ENCODE peak calls at places on chromosomes 11 and 22, in ten cellular contexts. One of them, this sample, is unnamed.

GRCh38 chr11:22244986-22245592 is 52.2 kb downstream of the ANO5 start:
- DNase-seq in nephron progenitor cell: peak; percentile 51
- DNase-seq in right atrium auricular region: peak; percentile 62
- DNase-seq in B cell: peak; percentile 14
- DNase-seq in psoas muscle: peak; percentile 10
- DNase-seq in PC-3: peak; percentile 50
- DNase-seq in fibroblast of the aortic adventitia: peak; percentile 47
- DNase-seq in transverse colon: peak; percentile 10
- DNase-seq in GM23338: peak; percentile 85
- DNase-seq in natural killer cell: no peak
- DNase-seq in this sample: peak; percentile 5

GRCh38 chr22:31081963-31082605 is 966 bp downstream of the SMTN start:
- DNase-seq in nephron progenitor cell: no peak
- DNase-seq in right atrium auricular region: no peak
- DNase-seq in B cell: no peak
- DNase-seq in psoas muscle: peak; percentile 12
- DNase-seq in PC-3: peak; percentile 69
- DNase-seq in fibroblast of the aortic adventitia: peak; percentile 51
- DNase-seq in transverse colon: peak; percentile 13
- DNase-seq in GM23338: no peak
- DNase-seq in natural killer cell: no peak
- DNase-seq in this sample: no peak

GRCh38 chr11:69102732-69103615 is 52.8 kb upstream of the SMIM38 start:
- DNase-seq in nephron progenitor cell: no peak
- DNase-seq in right atrium auricular region: no peak
- DNase-seq in B cell: no peak
- DNase-seq in psoas muscle: no peak
- DNase-seq in PC-3: peak; percentile 34
- DNase-seq in fibroblast of the aortic adventitia: no peak
- DNase-seq in transverse colon: no peak
- DNase-seq in GM23338: peak; percentile 28
- DNase-seq in natural killer cell: no peak
- DNase-seq in this sample: peak; percentile 38

GRCh38 chr11:6737872-6738466 is 33.8 kb downstream of the OR2AG2 start:
- DNase-seq in nephron progenitor cell: peak; percentile 27
- DNase-seq in right atrium auricular region: no peak
- DNase-seq in B cell: peak; percentile 76
- DNase-seq in psoas muscle: no peak
- DNase-seq in PC-3: peak; percentile 74
- DNase-seq in fibroblast of the aortic adventitia: peak; percentile 52
- DNase-seq in transverse colon: peak; percentile 40
- DNase-seq in GM23338: peak; percentile 80
- DNase-seq in natural killer cell: peak; percentile 39
- DNase-seq in this sample: peak; percentile 50

GRCh38 chr11:120205596-120206161 is 5.2 kb upstream of the OAF start:
- DNase-seq in nephron progenitor cell: no peak
- DNase-seq in right atrium auricular region: no peak
- DNase-seq in B cell: no peak
- DNase-seq in psoas muscle: no peak
- DNase-seq in PC-3: peak; percentile 64
- DNase-seq in fibroblast of the aortic adventitia: peak; percentile 63
- DNase-seq in transverse colon: no peak
- DNase-seq in GM23338: no peak
- DNase-seq in natural killer cell: no peak
- DNase-seq in this sample: no peak

GRCh38 chr11:102142333-102142732 is 32.1 kb downstream of the YAP1 start:
- DNase-seq in nephron progenitor cell: no peak
- DNase-seq in right atrium auricular region: no peak
- DNase-seq in B cell: no peak
- DNase-seq in psoas muscle: no peak
- DNase-seq in PC-3: no peak
- DNase-seq in fibroblast of the aortic adventitia: peak; percentile 56
- DNase-seq in transverse colon: no peak
- DNase-seq in GM23338: no peak
- DNase-seq in natural killer cell: no peak
- DNase-seq in this sample: no peak

GRCh38 chr11:11441091-11441490 is 88.0 kb upstream of the CSNK2A3 start:
- DNase-seq in nephron progenitor cell: no peak
- DNase-seq in right atrium auricular region: no peak
- DNase-seq in B cell: no peak
- DNase-seq in psoas muscle: no peak
- DNase-seq in PC-3: no peak
- DNase-seq in fibroblast of the aortic adventitia: no peak
- DNase-seq in transverse colon: no peak
- DNase-seq in GM23338: no peak
- DNase-seq in natural killer cell: no peak
- DNase-seq in this sample: no peak

GRCh38 chr22:16959345-16959930 is 48.6 kb downstream of the GAB4 start:
- DNase-seq in nephron progenitor cell: no peak
- DNase-seq in right atrium auricular region: no peak
- DNase-seq in B cell: no peak
- DNase-seq in psoas muscle: no peak
- DNase-seq in PC-3: no peak
- DNase-seq in fibroblast of the aortic adventitia: no peak
- DNase-seq in transverse colon: no peak
- DNase-seq in GM23338: no peak
- DNase-seq in natural killer cell: no peak
- DNase-seq in this sample: no peak

GRCh38 chr22:20429254-20430100 is 8.1 kb downstream of the SCARF2 start:
- DNase-seq in nephron progenitor cell: peak; percentile 89
- DNase-seq in right atrium auricular region: peak; percentile 56
- DNase-seq in B cell: peak; percentile 90
- DNase-seq in psoas muscle: no peak
- DNase-seq in PC-3: no peak
- DNase-seq in fibroblast of the aortic adventitia: no peak
- DNase-seq in transverse colon: peak; percentile 84
- DNase-seq in GM23338: peak; percentile 91
- DNase-seq in natural killer cell: peak; percentile 70
- DNase-seq in this sample: peak; percentile 58

GRCh38 chr11:65579291-65579690 is 3.4 kb downstream of the EHBP1L1 start:
- DNase-seq in nephron progenitor cell: no peak
- DNase-seq in right atrium auricular region: no peak
- DNase-seq in B cell: no peak
- DNase-seq in psoas muscle: no peak
- DNase-seq in PC-3: no peak
- DNase-seq in fibroblast of the aortic adventitia: no peak
- DNase-seq in transverse colon: peak; percentile 6
- DNase-seq in GM23338: no peak
- DNase-seq in natural killer cell: no peak
- DNase-seq in this sample: no peak

DNA sequence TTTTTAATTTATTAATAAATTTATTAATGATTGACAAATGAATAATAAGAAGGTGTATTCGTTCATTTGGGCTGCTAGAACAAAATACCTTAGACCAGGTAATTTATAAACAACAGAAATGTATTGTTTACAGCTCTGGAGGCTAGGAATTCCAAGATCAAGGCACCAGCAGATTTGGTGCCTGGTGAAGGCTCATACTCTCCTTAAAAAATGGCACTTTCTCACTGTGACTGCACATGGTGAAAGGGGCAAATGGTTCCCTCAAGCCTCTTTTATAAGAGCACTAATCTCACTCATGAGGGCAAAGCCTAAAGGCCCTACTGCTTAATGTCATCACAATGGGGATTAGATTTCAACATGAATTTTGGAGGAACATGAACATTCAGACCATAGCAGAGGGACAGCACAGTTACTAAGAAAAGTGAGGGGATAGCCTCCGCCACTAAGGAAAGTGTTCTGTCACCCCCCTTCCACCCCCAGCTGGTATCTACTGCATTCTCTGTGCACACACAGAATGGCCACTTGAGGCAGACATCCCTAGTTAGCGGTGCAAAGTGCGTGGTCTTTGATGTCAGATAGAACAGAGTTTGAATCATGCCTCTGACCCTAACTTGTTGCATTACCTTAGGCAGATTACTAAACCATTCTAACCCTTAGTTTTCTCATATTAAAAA is 47.2 kb upstream of the CEP295 start:
- DNase-seq in nephron progenitor cell: no peak
- DNase-seq in right atrium auricular region: no peak
- DNase-seq in B cell: no peak
- DNase-seq in psoas muscle: no peak
- DNase-seq in PC-3: no peak
- DNase-seq in fibroblast of the aortic adventitia: no peak
- DNase-seq in transverse colon: no peak
- DNase-seq in GM23338: peak; percentile 47
- DNase-seq in natural killer cell: no peak
- DNase-seq in this sample: no peak
- TF ChIP-seq CTCF in nephron progenitor cell: no peak
- TF ChIP-seq CTCF in right atrium auricular region: no peak
- TF ChIP-seq CTCF in B cell: no peak
- TF ChIP-seq CTCF in psoas muscle: no peak
- TF ChIP-seq CTCF in PC-3: peak; percentile 49
- TF ChIP-seq CTCF in fibroblast of the aortic adventitia: peak; percentile 1
- TF ChIP-seq CTCF in transverse colon: no peak
- TF ChIP-seq CTCF in GM23338: peak; percentile 52
- TF ChIP-seq CTCF in natural killer cell: no peak
- TF ChIP-seq CTCF in this sample: no peak

DNA sequence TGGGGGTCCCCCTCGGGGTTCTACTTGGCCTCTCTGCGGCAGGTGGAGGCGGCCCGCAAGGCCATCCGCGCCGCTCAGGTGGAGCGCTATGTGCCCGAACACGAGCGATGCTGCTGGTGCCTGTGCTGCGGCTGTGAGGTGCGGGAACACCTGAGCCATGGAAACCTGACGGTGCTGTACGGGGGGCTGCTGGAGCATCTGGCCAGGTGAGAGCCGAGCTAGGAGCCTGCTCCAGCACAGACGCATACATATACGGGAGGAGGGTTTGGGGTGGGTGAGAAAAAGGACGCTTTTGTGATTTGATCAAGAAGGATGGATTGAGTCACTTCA is 415 bp downstream of the CENATAC start:
- DNase-seq in nephron progenitor cell: no peak
- DNase-seq in right atrium auricular region: no peak
- DNase-seq in B cell: no peak
- DNase-seq in psoas muscle: no peak
- DNase-seq in PC-3: peak; percentile 11
- DNase-seq in fibroblast of the aortic adventitia: no peak
- DNase-seq in transverse colon: peak; percentile 26
- DNase-seq in GM23338: peak; percentile 49
- DNase-seq in natural killer cell: no peak
- DNase-seq in this sample: peak; percentile 10
- TF ChIP-seq CTCF in nephron progenitor cell: no peak
- TF ChIP-seq CTCF in right atrium auricular region: no peak
- TF ChIP-seq CTCF in B cell: no peak
- TF ChIP-seq CTCF in psoas muscle: no peak
- TF ChIP-seq CTCF in PC-3: no peak
- TF ChIP-seq CTCF in fibroblast of the aortic adventitia: no peak
- TF ChIP-seq CTCF in transverse colon: no peak
- TF ChIP-seq CTCF in GM23338: no peak
- TF ChIP-seq CTCF in natural killer cell: no peak
- TF ChIP-seq CTCF in this sample: no peak

DNA sequence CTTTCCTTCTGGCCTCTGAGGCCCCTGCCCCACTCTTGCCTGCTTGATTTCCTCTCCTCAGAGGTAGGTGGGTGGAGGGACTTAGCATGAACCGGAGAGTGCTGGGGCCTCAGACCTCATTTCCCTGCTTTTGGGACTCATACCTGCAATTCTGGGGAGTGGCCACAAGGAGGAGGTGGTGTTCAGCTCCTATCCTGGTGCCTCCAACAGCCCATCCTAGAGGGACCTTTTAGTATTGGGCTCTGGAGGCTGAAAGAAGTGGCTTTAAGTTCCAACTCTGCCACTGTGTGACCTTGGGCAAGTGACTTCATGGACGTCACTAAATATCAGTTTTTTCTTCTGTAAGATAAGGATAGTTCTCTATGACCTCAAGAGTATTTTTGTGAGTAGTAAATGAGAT is 98.6 kb downstream of the KIAA1671 start:
- DNase-seq in nephron progenitor cell: no peak
- DNase-seq in right atrium auricular region: no peak
- DNase-seq in B cell: no peak
- DNase-seq in psoas muscle: no peak
- DNase-seq in PC-3: peak; percentile 27
- DNase-seq in fibroblast of the aortic adventitia: no peak
- DNase-seq in transverse colon: no peak
- DNase-seq in GM23338: peak; percentile 65
- DNase-seq in natural killer cell: no peak
- DNase-seq in this sample: no peak
- TF ChIP-seq CTCF in nephron progenitor cell: peak; percentile 35
- TF ChIP-seq CTCF in right atrium auricular region: peak; percentile 30
- TF ChIP-seq CTCF in B cell: peak; percentile 21
- TF ChIP-seq CTCF in psoas muscle: peak; percentile 10
- TF ChIP-seq CTCF in PC-3: peak; percentile 61
- TF ChIP-seq CTCF in fibroblast of the aortic adventitia: peak; percentile 41
- TF ChIP-seq CTCF in transverse colon: peak; percentile 30
- TF ChIP-seq CTCF in GM23338: peak; percentile 71
- TF ChIP-seq CTCF in natural killer cell: no peak
- TF ChIP-seq CTCF in this sample: peak; percentile 40

GRCh38 chr11:83006877-83007330 is 64.8 kb downstream of the RAB30 start:
- DNase-seq in nephron progenitor cell: no peak
- DNase-seq in right atrium auricular region: no peak
- DNase-seq in B cell: peak; percentile 20
- DNase-seq in psoas muscle: no peak
- DNase-seq in PC-3: peak; percentile 77
- DNase-seq in fibroblast of the aortic adventitia: peak; percentile 20
- DNase-seq in transverse colon: no peak
- DNase-seq in GM23338: no peak
- DNase-seq in natural killer cell: no peak
- DNase-seq in this sample: no peak

GRCh38 chr11:83008581-83008923 is 63.1 kb downstream of the RAB30 start:
- DNase-seq in nephron progenitor cell: no peak
- DNase-seq in right atrium auricular region: no peak
- DNase-seq in B cell: no peak
- DNase-seq in psoas muscle: no peak
- DNase-seq in PC-3: no peak
- DNase-seq in fibroblast of the aortic adventitia: peak; percentile 47
- DNase-seq in transverse colon: no peak
- DNase-seq in GM23338: no peak
- DNase-seq in natural killer cell: no peak
- DNase-seq in this sample: no peak

GRCh38 chr11:83004855-83005556 is 66.7 kb downstream of the RAB30 start:
- DNase-seq in nephron progenitor cell: no peak
- DNase-seq in right atrium auricular region: no peak
- DNase-seq in B cell: no peak
- DNase-seq in psoas muscle: no peak
- DNase-seq in PC-3: peak; percentile 62
- DNase-seq in fibroblast of the aortic adventitia: no peak
- DNase-seq in transverse colon: no peak
- DNase-seq in GM23338: no peak
- DNase-seq in natural killer cell: no peak
- DNase-seq in this sample: no peak

GRCh38 chr11:83007909-83008580 is 63.7 kb downstream of the RAB30 start:
- DNase-seq in nephron progenitor cell: peak; percentile 23
- DNase-seq in right atrium auricular region: peak; percentile 78
- DNase-seq in B cell: no peak
- DNase-seq in psoas muscle: peak; percentile 41
- DNase-seq in PC-3: no peak
- DNase-seq in fibroblast of the aortic adventitia: peak; percentile 37
- DNase-seq in transverse colon: peak; percentile 68
- DNase-seq in GM23338: peak; percentile 24
- DNase-seq in natural killer cell: no peak
- DNase-seq in this sample: peak; percentile 6

DNA sequence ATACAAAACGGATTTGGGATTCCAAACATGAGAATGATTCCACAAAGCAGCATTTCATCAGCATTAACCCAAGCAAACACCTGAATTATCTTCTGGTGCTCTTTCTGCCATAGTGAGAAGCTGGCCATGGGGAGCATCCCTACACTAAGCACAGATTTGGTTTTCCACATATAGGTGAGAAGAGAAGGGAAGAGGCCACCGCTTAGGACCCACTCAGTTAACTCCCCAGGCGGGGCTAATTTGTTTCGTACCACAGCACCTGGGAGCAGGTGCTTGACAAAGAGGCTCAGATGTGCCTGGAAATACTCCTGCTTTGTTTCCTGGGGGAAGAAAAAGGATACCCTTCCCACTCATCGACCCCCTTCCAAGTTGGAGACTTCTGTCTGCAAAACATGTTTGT is 64.2 kb downstream of the RAB30 start:
- DNase-seq in nephron progenitor cell: no peak
- DNase-seq in right atrium auricular region: no peak
- DNase-seq in B cell: no peak
- DNase-seq in psoas muscle: no peak
- DNase-seq in PC-3: no peak
- DNase-seq in fibroblast of the aortic adventitia: no peak
- DNase-seq in transverse colon: no peak
- DNase-seq in GM23338: no peak
- DNase-seq in natural killer cell: no peak
- DNase-seq in this sample: no peak
- TF ChIP-seq CTCF in nephron progenitor cell: no peak
- TF ChIP-seq CTCF in right atrium auricular region: no peak
- TF ChIP-seq CTCF in B cell: no peak
- TF ChIP-seq CTCF in psoas muscle: no peak
- TF ChIP-seq CTCF in PC-3: no peak
- TF ChIP-seq CTCF in fibroblast of the aortic adventitia: no peak
- TF ChIP-seq CTCF in transverse colon: no peak
- TF ChIP-seq CTCF in GM23338: no peak
- TF ChIP-seq CTCF in natural killer cell: no peak
- TF ChIP-seq CTCF in this sample: no peak